ENCODE peak calls at places on chromosomes 3 and 15, in seven cellular contexts. N, L, H, M, P, E and Z are unnamed samples.

GRCh38 chr15:52102468-52102867 is 10.1 kb downstream of the BCL2L10 start:
- DNase-seq in L (peak), M (no peak), E (no peak), N (no peak), P (no peak), H (no peak), Z (no peak)

GRCh38 chr3:71061581-71061980 is 521.9 kb downstream of the FOXP1 start:
- DNase-seq in E (no peak), M (no peak), P (no peak), L (no peak), H (no peak), N (no peak), Z (no peak)

GRCh38 chr3:69305011-69305410 is 80.9 kb downstream of the FRMD4B start:
- DNase-seq in P (no peak), E (no peak), M (no peak), L (no peak), H (no peak), N (no peak), Z (no peak)

GRCh38 chr3:39435006-39435748 is 28.7 kb downstream of the RPSA start:
- DNase-seq in L (no peak), H (no peak), N (no peak), E (no peak), P (no peak), M (no peak), Z (no peak)

GRCh38 chr3:29453278-29453961 is 172.5 kb downstream of the RBMS3 start:
- DNase-seq in H (peak), L (no peak), P (no peak), N (peak), E (no peak), M (no peak), Z (no peak)

GRCh38 chr3:123348471-123349200 is 100.3 kb downstream of the ADCY5 start:
- DNase-seq in P (no peak), N (no peak), H (peak), M (no peak), L (no peak), E (no peak), Z (no peak)

GRCh38 chr3:187769771-187770170 is 24.5 kb upstream of the BCL6 start:
- DNase-seq in P (no peak), N (no peak), E (no peak), L (no peak), H (no peak), M (no peak), Z (no peak)

GRCh38 chr15:22243440-22244130 is 163.3 kb downstream of the OR4M2 start:
- DNase-seq in P (no peak), N (no peak), M (no peak), E (no peak), H (no peak), L (no peak), Z (no peak)

GRCh38 chr15:88568589-88568988 is 22.1 kb upstream of the DET1 start:
- DNase-seq in E (no peak), H (no peak), P (no peak), L (peak), N (no peak), M (no peak), Z (no peak)

GRCh38 chr3:184466413-184466960 is 86.6 kb downstream of the CHRD start:
- DNase-seq in H (no peak), E (no peak), P (no peak), N (peak), L (no peak), M (peak), Z (no peak)

GRCh38 chr3:160616311-160616710 is 50.9 kb upstream of the KPNA4 start:
- DNase-seq in E (no peak), H (no peak), N (no peak), M (no peak), L (no peak), P (no peak), Z (no peak)

GRCh38 chr15:46312133-46312740 is 677.4 kb downstream of the SQOR start:
- DNase-seq in L (peak), E (peak), H (peak), P (peak), N (peak), M (peak), Z (peak)

GRCh38 chr15:49313650-49314049 is 109.4 kb upstream of the FGF7 start:
- DNase-seq in P (no peak), H (no peak), M (no peak), N (no peak), E (no peak), L (peak), Z (no peak)

GRCh38 chr3:116348216-116348615 is 97.1 kb downstream of the LSAMP start:
- DNase-seq in P (no peak), L (no peak), N (no peak), H (no peak), E (no peak), M (no peak), Z (no peak)

GRCh38 chr15:77482570-77482969 is 61.9 kb downstream of the HMG20A start:
- DNase-seq in P (no peak), M (no peak), L (peak), E (no peak), N (no peak), H (no peak), Z (no peak)

GRCh38 chr3:184737641-184738518 is 26.0 kb upstream of the MAGEF1 start:
- DNase-seq in H (no peak), M (no peak), N (no peak), P (no peak), E (no peak), L (peak), Z (no peak)

GRCh38 chr3:54527953-54528352 is 399.9 kb downstream of the LRTM1 start:
- DNase-seq in M (no peak), E (no peak), N (no peak), L (no peak), P (no peak), H (no peak), Z (no peak)

GRCh38 chr3:40341671-40342070 is 32.2 kb downstream of the EIF1B start:
- DNase-seq in M (no peak), E (no peak), L (no peak), N (no peak), P (no peak), H (no peak), Z (no peak)

GRCh38 chr15:45544266-45545023 is 21.9 kb upstream of the SLC30A4 start:
- DNase-seq in M (no peak), P (peak), H (no peak), N (no peak), E (no peak), L (no peak), Z (no peak)

GRCh38 chr3:138465451-138465850 is 31.0 kb downstream of the ESYT3 start:
- DNase-seq in M (no peak), P (no peak), H (no peak), E (no peak), N (no peak), L (no peak), Z (no peak)

GRCh38 chr3:162978136-162978535 is 1481.5 kb downstream of the OTOL1 start:
- DNase-seq in N (no peak), E (no peak), H (no peak), L (no peak), P (no peak), M (no peak), Z (no peak)

GRCh38 chr15:45919806-45920205 is 285.0 kb downstream of the SQOR start:
- DNase-seq in P (no peak), E (no peak), H (no peak), L (peak), M (no peak), N (no peak), Z (no peak)

GRCh38 chr15:66897381-66897780 is 168.0 kb upstream of the SMAD3 start:
- DNase-seq in P (no peak), N (no peak), H (peak), M (no peak), E (no peak), L (no peak), Z (no peak)

GRCh38 chr3:8914491-8914890 is 48.8 kb downstream of the RAD18 start:
- DNase-seq in H (no peak), E (no peak), P (no peak), M (no peak), N (no peak), L (no peak), Z (no peak)

GRCh38 chr15:91253605-91254004 is 153.5 kb downstream of the SV2B start:
- DNase-seq in P (no peak), N (no peak), L (no peak), M (no peak), E (no peak), H (no peak), Z (no peak)

GRCh38 chr15:38702178-38702912 is 137.7 kb upstream of the RASGRP1 start:
- DNase-seq in N (no peak), L (no peak), P (no peak), M (no peak), H (no peak), E (no peak), Z (no peak)

GRCh38 chr15:39232512-39232911 is 348.4 kb upstream of the THBS1 start:
- DNase-seq in P (no peak), N (no peak), H (no peak), E (peak), L (peak), M (no peak), Z (no peak)

GRCh38 chr15:25894371-25894902 is 31.3 kb upstream of the ATP10A start:
- DNase-seq in L (no peak), N (no peak), H (no peak), E (no peak), P (no peak), M (no peak), Z (no peak)

GRCh38 chr15:63226966-63227401 is 37.6 kb downstream of the RAB8B start:
- DNase-seq in N (no peak), L (no peak), P (no peak), H (no peak), E (no peak), M (no peak), Z (no peak)

GRCh38 chr15:61987824-61988223 is 72.4 kb downstream of the VPS13C start:
- DNase-seq in M (no peak), H (no peak), L (no peak), N (no peak), E (no peak), P (no peak), Z (no peak)

GRCh38 chr3:142445816-142446254 is 2.0 kb downstream of the XRN1 start:
- DNase-seq in E (no peak), L (peak), P (peak), H (no peak), N (no peak), M (no peak), Z (peak)

DNA sequence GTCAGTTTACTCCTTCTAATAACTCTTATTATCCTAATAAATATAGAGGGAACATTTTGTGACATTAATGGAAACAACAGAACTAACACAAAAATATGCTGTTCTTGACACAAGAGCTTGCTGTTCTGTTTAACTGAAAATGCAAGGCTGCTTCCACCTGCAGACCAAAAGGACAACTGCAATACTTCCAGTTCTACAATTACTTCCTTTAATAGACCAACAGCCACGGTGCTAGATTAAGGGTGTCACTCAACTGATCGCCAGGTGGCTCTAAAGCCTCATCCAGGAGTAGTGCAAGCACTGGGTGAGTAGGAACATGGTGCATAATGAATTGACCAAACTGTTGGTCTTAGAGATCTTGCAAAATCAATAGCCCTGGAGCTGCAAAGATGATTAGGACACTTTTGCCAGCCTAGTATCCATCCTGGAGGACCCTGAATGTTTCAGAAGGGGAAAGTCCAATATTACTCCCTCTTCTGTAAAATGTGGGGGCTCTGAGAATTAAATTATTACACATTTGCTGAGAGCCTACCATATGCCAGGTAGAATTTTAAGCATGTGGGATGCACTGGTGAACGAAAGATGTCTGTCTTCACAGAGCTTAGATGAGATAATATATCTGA is 3.6 kb upstream of the CLDN16 start:
- DNase-seq in L (peak), N (no peak), H (no peak), P (peak), E (no peak), M (no peak), Z (peak)
- TF ChIP-seq CTCF in L (peak), N (peak), H (peak), P (peak), E (no peak), M (peak), Z (peak)

GRCh38 chr15:33093234-33093633 is 101.3 kb downstream of the FMN1 start:
- DNase-seq in N (no peak), M (no peak), E (no peak), H (no peak), L (no peak), P (no peak), Z (no peak)

GRCh38 chr15:33096134-33096533 is 98.4 kb downstream of the FMN1 start:
- DNase-seq in P (no peak), M (no peak), H (no peak), L (no peak), N (no peak), E (no peak), Z (no peak)

GRCh38 chr15:33091983-33092688 is 102.4 kb downstream of the FMN1 start:
- DNase-seq in N (no peak), H (no peak), M (no peak), P (no peak), E (no peak), L (no peak), Z (no peak)

GRCh38 chr15:33098082-33099058 is 96.1 kb downstream of the FMN1 start:
- DNase-seq in P (no peak), E (no peak), H (no peak), L (peak), N (no peak), M (no peak), Z (no peak)

DNA sequence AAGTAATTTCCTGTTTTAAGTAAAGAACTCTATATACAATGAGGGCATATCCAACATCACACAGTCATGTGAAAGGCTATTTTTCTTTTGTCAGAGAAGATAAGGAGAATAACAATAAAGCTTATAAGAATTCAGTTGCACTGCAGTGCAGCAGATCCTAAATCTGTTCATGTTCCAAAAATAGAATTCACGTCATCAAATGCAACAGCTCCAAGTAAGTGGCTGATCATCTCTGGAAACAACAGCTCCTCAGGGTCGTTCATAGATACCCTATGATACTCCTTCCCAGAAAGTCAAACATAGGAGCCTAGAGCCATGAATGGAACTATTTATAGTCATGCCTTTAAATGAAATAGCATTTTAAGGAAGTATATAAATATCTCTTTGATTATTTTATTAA is 100.2 kb downstream of the FMN1 start:
- DNase-seq in N (no peak), M (no peak), E (no peak), H (no peak), L (peak), P (no peak), Z (no peak)
- TF ChIP-seq CTCF in N (no peak), M (no peak), E (no peak), H (no peak), L (no peak), P (no peak), Z (no peak)

DNA sequence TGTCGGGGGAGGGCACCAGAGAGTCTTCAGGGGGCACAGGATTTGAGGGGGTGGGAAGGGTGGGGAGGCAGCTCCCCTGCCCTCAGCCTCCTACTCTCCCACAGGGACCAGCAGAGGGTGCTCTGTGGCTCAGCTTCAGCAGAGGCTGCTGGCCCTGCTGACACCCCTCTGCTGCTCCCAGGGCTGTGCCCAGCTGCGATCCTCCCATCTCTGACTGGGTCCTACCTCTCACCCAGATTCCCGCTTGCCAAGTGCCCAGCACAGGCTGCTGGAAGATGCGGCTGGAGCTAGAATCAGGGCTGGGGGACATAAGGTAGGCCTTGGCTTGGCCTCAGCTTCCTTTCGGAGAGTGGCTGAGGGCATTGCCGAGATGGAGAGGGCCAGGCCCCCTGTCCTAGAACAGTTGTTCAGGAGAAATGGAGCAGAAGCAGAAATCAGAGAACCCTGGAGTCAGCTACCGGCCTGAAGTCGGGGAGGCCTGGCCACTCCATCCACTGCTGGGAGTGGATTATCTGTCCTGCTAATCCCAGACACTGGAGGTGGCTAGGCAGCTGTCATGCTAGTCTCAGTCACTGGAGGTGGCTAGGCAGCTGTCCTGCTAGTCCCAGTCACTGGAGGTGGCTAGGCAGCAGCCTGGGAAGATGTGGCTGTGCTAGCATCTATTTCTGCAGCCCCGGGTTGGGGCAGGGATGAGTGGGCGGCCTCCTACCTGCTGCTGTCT is 3.9 kb downstream of the GRM2 start:
- DNase-seq in P (peak), L (no peak), M (no peak), E (no peak), H (no peak), N (no peak), Z (no peak)
- TF ChIP-seq CTCF in P (no peak), L (peak), M (no peak), E (no peak), H (no peak), N (no peak), Z (no peak)

GRCh38 chr3:481680-482079 is 285.1 kb downstream of the CHL1 start:
- DNase-seq in N (no peak), L (no peak), H (no peak), M (no peak), P (peak), E (no peak), Z (peak)
- TF ChIP-seq CTCF in N (no peak), L (peak), H (no peak), M (no peak), P (peak), E (no peak), Z (no peak)

GRCh38 chr3:97719156-97719821 is 45.3 kb upstream of the ARL6 start:
- DNase-seq in L (peak), E (peak), P (peak), H (peak), M (peak), N (peak), Z (peak)

GRCh38 chr3:97720417-97720816 is 44.1 kb upstream of the ARL6 start:
- DNase-seq in P (no peak), N (no peak), H (no peak), L (no peak), E (no peak), M (no peak), Z (no peak)

DNA sequence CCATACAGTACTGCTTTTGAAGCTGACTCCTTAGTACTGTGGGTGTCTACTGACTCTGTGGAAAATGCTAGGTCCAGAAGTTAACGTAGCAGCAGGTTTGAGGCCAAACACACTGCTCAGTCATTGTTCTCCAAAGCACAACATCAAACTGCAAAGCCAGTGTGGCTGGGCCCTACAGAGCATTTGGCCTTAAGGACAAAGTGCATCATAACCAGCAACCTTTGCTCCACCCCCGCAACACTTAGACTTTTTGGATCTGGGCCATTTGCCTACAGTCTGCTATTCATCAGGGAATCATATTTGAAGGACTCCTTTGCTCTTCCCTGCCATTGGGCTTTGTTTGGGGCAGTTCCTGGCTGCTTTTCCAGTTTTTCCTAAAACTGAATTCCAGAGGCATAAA is 43.1 kb upstream of the ARL6 start:
- DNase-seq in N (no peak), P (no peak), L (no peak), E (no peak), H (no peak), M (no peak), Z (no peak)
- TF ChIP-seq CTCF in N (no peak), P (no peak), L (no peak), E (no peak), H (no peak), M (no peak), Z (no peak)

GRCh38 chr15:57033715-57034439 is 115.4 kb downstream of the TCF12 start:
- DNase-seq in N (no peak), L (no peak), H (no peak), E (no peak), P (no peak), M (no peak), Z (no peak)

GRCh38 chr15:57032338-57032737 is 113.9 kb downstream of the TCF12 start:
- DNase-seq in L (no peak), H (no peak), E (no peak), N (no peak), P (no peak), M (no peak), Z (no peak)

GRCh38 chr15:57036352-57036751 is 117.9 kb downstream of the TCF12 start:
- DNase-seq in P (no peak), M (no peak), H (no peak), N (no peak), E (no peak), L (no peak), Z (no peak)

GRCh38 chr15:57035664-57036063 is 117.2 kb downstream of the TCF12 start:
- DNase-seq in M (no peak), P (no peak), E (no peak), H (no peak), N (no peak), L (no peak), Z (no peak)

GRCh38 chr15:57034613-57035012 is 116.2 kb downstream of the TCF12 start:
- DNase-seq in H (no peak), N (no peak), L (no peak), P (no peak), M (no peak), E (no peak), Z (no peak)
- TF ChIP-seq CTCF in H (no peak), N (no peak), L (no peak), P (no peak), M (no peak), E (no peak), Z (no peak)

DNA sequence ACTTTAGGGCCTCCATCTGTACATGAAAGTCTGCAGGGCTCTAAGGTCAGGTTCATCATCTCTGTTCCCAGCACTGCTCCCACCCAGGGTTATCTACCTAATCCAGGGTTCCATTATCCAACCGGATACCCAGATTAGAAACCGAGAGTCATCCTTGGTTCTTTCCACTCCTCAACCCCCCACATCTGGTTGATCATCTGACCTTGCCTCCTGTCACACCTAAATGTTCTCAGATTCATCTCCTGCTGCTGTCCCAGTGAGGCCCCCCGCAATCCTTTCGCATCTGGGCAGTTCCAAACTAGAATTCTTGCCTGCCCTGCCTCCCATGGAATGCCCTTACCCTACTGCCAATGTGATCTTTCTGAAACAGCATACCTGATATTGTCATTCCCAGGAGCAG is 136.5 kb downstream of the PDE8A start:
- DNase-seq in H (no peak), E (no peak), L (no peak), N (no peak), M (no peak), P (no peak), Z (no peak)
- TF ChIP-seq CTCF in H (no peak), E (no peak), L (no peak), N (no peak), M (no peak), P (no peak), Z (no peak)